ENCODE peak calls at places on chromosomes 5 and 9, in nine cellular contexts. A is WTC11; W is esophagus squamous epithelium; G is upper lobe of right lung; H is NCI-H2029 treated with DMSO at 0.1 percent for 48 hours; T is adipocyte; L is stimulated activated CD8-positive, alpha-beta memory T cell treated with anti-CD3 and anti-CD28 coated beads, Interleukin-4, amount 100 ng/mL, for 48 hours; C is nephron progenitor cell; F is activated T-cell treated with anti-CD3 and anti-CD28 coated beads for 24 hours. D is an unnamed sample.
A peak's percentile ranks its signal among the peaks of the same experiment; 100 is the strongest.

GRCh38 chr5:891117-891836 is 1.3 kb downstream of the BRD9 start:
- DNase-seq in L (no peak), H (no peak), A (peak; percentile 25), F (no peak), W (no peak), C (peak; percentile 27), T (no peak), G (no peak), D (peak; percentile 15)

GRCh38 chr9:134165357-134166315 is 1.3 kb upstream of the RNU6ATAC start:
- DNase-seq in T (peak; percentile 45), C (no peak), H (no peak), W (no peak), G (peak; percentile 75), A (no peak), L (peak; percentile 62), F (peak; percentile 44), D (peak; percentile 34)

GRCh38 chr9:128810873-128811272 is 7.4 kb upstream of the ENDOG start:
- DNase-seq in T (no peak), C (no peak), G (no peak), H (no peak), W (no peak), F (no peak), A (no peak), L (no peak), D (no peak)

GRCh38 chr5:175805256-175806011 is 65.9 kb upstream of the CPLX2 start:
- DNase-seq in L (no peak), T (no peak), G (no peak), C (no peak), H (no peak), A (no peak), W (no peak), F (no peak), D (no peak)

GRCh38 chr5:133412661-133413060 is 199.7 kb downstream of the FSTL4 start:
- DNase-seq in H (no peak), T (no peak), G (no peak), W (no peak), C (no peak), F (no peak), A (no peak), L (no peak), D (no peak)

GRCh38 chr5:28077291-28078240 is 1039.2 kb upstream of the CDH9 start:
- DNase-seq in F (no peak), G (no peak), T (no peak), H (no peak), W (no peak), A (no peak), L (no peak), C (no peak), D (peak; percentile 56)

GRCh38 chr5:73654171-73654811 is 28.3 kb downstream of the ARHGEF28 start:
- DNase-seq in F (no peak), A (no peak), W (no peak), G (no peak), C (no peak), H (no peak), L (no peak), T (no peak), D (peak; percentile 13)

GRCh38 chr5:164302533-164303235 is 797.3 kb downstream of the MAT2B start:
- DNase-seq in L (no peak), C (no peak), W (no peak), A (no peak), T (peak; percentile 37), G (no peak), H (no peak), F (no peak), D (no peak)